ENCODE peak calls at places on chromosome 6, in ten cellular contexts. O, X, D, Z, V, N, P, B, F and G are unnamed samples.

GRCh38 chr6:89133981-89134380 is 11.9 kb upstream of the PM20D2 start:
- DNase-seq in O (no peak), X (no peak), D (no peak), Z (no peak), V (no peak), N (no peak), P (no peak), B (no peak), F (no peak), G (no peak)

GRCh38 chr6:169863149-169863525 is 111.7 kb downstream of the ERMARD start:
- DNase-seq in O (no peak), X (no peak), D (no peak), Z (no peak), V (no peak), N (no peak), P (no peak), B (no peak), F (no peak), G (no peak)

GRCh38 chr6:48078092-48078491 is 32.9 kb downstream of the PTCHD4 start:
- DNase-seq in O (no peak), X (no peak), D (no peak), Z (no peak), V (no peak), N (no peak), P (no peak), B (no peak), F (no peak), G (no peak)

GRCh38 chr6:3023663-3024483 is 24.2 kb downstream of the NQO2 start:
- DNase-seq in O (peak), X (no peak), D (peak), Z (peak), V (peak), N (peak), P (peak), B (peak), F (peak), G (peak)

GRCh38 chr6:56642366-56643261 is at the start of gene DST:
- DNase-seq in O (no peak), X (no peak), D (no peak), Z (no peak), V (peak), N (no peak), P (no peak), B (no peak), F (no peak), G (no peak)

GRCh38 chr6:85561750-85562357 is 31.8 kb downstream of the SNX14 start:
- DNase-seq in O (no peak), X (no peak), D (no peak), Z (no peak), V (peak), N (no peak), P (no peak), B (no peak), F (no peak), G (no peak)

GRCh38 chr6:158142789-158143188 is 25.3 kb downstream of the SERAC1 start:
- DNase-seq in O (no peak), X (no peak), D (no peak), Z (no peak), V (peak), N (no peak), P (no peak), B (no peak), F (no peak), G (no peak)

GRCh38 chr6:133341607-133342158 is 100.5 kb downstream of the EYA4 start:
- DNase-seq in O (no peak), X (no peak), D (no peak), Z (no peak), V (peak), N (no peak), P (no peak), B (no peak), F (no peak), G (no peak)

GRCh38 chr6:23642849-23643248 is 483.2 kb upstream of the NRSN1 start:
- DNase-seq in O (no peak), X (no peak), D (no peak), Z (no peak), V (no peak), N (no peak), P (no peak), B (no peak), F (no peak), G (no peak)

GRCh38 chr6:21201673-21202430 is 391.7 kb upstream of the SOX4 start:
- DNase-seq in O (no peak), X (no peak), D (peak), Z (no peak), V (no peak), N (no peak), P (no peak), B (peak), F (no peak), G (no peak)

GRCh38 chr6:110524305-110524704 is 47.9 kb upstream of the SLC22A16 start:
- DNase-seq in O (no peak), X (no peak), D (no peak), Z (no peak), V (no peak), N (no peak), P (no peak), B (no peak), F (no peak), G (no peak)

GRCh38 chr6:42165016-42165415 is 8.1 kb upstream of the GUCA1A start:
- DNase-seq in O (no peak), X (no peak), D (no peak), Z (no peak), V (peak), N (no peak), P (no peak), B (no peak), F (no peak), G (no peak)

GRCh38 chr6:23446394-23447001 is 679.5 kb upstream of the NRSN1 start:
- DNase-seq in O (no peak), X (peak), D (no peak), Z (no peak), V (peak), N (no peak), P (no peak), B (peak), F (no peak), G (no peak)

GRCh38 chr6:139521338-139521737 is 146.9 kb upstream of the CITED2 start:
- DNase-seq in O (no peak), X (no peak), D (no peak), Z (no peak), V (no peak), N (no peak), P (no peak), B (no peak), F (no peak), G (no peak)

GRCh38 chr6:144181639-144182038 is 31.3 kb downstream of the STX11 start:
- DNase-seq in O (no peak), X (no peak), D (no peak), Z (no peak), V (no peak), N (no peak), P (no peak), B (no peak), F (no peak), G (no peak)

GRCh38 chr6:43268348-43268685 is 25.0 kb downstream of the TTBK1 start:
- DNase-seq in O (no peak), X (no peak), D (no peak), Z (no peak), V (no peak), N (no peak), P (no peak), B (no peak), F (no peak), G (no peak)

GRCh38 chr6:117498159-117498558 is 15.7 kb downstream of the DCBLD1 start:
- DNase-seq in O (no peak), X (no peak), D (no peak), Z (no peak), V (peak), N (no peak), P (no peak), B (no peak), F (no peak), G (no peak)

GRCh38 chr6:14031516-14031915 is 86.1 kb upstream of the CD83 start:
- DNase-seq in O (no peak), X (no peak), D (no peak), Z (no peak), V (peak), N (no peak), P (no peak), B (no peak), F (no peak), G (no peak)

GRCh38 chr6:29553268-29554057 is 6.1 kb downstream of the UBD start:
- DNase-seq in O (no peak), X (peak), D (peak), Z (no peak), V (peak), N (no peak), P (no peak), B (peak), F (no peak), G (no peak)